ENCODE peak calls at places on chromosomes 1 and 21, in seven cellular contexts. N, K, B, C, Z, G and L are unnamed samples. For H3K36me3, the result is how much of the 10 kb centered on the place peaks cover.

GRCh38 chr1:94926365-94926914 is 470 bp downstream of the CNN3 start:
- DNase-seq in G (peak), K (peak), C (peak), N (no peak), B (no peak), Z (peak), L (peak)

GRCh38 chr1:15014521-15014920 is 139.0 kb upstream of the TMEM51 start:
- DNase-seq in Z (no peak), G (no peak), K (no peak), B (no peak), C (no peak), N (no peak), L (no peak)

GRCh38 chr1:94765958-94766357 is 54.2 kb upstream of the SLC44A3 start:
- DNase-seq in K (no peak), Z (no peak), N (no peak), C (no peak), B (no peak), G (no peak), L (no peak)

GRCh38 chr1:154478013-154478412 is 24.0 kb upstream of the TDRD10 start:
- DNase-seq in N (no peak), G (no peak), C (peak), B (no peak), K (no peak), Z (no peak), L (peak)

GRCh38 chr1:12275370-12275769 is 45.5 kb downstream of the VPS13D start:
- DNase-seq in C (no peak), K (no peak), Z (peak), G (no peak), N (peak), B (peak), L (no peak)

GRCh38 chr1:209208648-209209047 is 374.9 kb upstream of the CAMK1G start:
- DNase-seq in G (no peak), Z (no peak), K (no peak), B (no peak), C (no peak), N (no peak), L (no peak)

GRCh38 chr1:151887028-151887427 is 22.3 kb downstream of the THEM4 start:
- DNase-seq in B (no peak), K (no peak), N (no peak), Z (no peak), C (no peak), G (no peak), L (no peak)

GRCh38 chr1:43348343-43348808 is 10.4 kb upstream of the CDC20 start:
- DNase-seq in Z (no peak), K (no peak), G (no peak), B (no peak), N (no peak), C (no peak), L (peak)

GRCh38 chr1:86990826-86991225 is 76.4 kb downstream of the HS2ST1 start:
- DNase-seq in Z (no peak), G (no peak), B (no peak), K (no peak), C (no peak), N (no peak), L (no peak)

GRCh38 chr1:218463194-218464156 is 118.3 kb downstream of the TGFB2 start:
- DNase-seq in C (peak), K (peak), N (no peak), Z (no peak), B (no peak), G (peak), L (no peak)

GRCh38 chr1:19367584-19368041 is 55.5 kb downstream of the SLC66A1 start:
- DNase-seq in G (no peak), K (no peak), C (no peak), N (no peak), B (no peak), Z (no peak), L (no peak)

GRCh38 chr1:19209439-19209989 is 552 bp downstream of the UBR4 start:
- DNase-seq in N (peak), B (peak), K (peak), C (peak), G (peak), Z (peak), L (peak)

GRCh38 chr1:234322097-234322496 is 51.2 kb upstream of the COA6 start:
- DNase-seq in G (no peak), B (no peak), N (no peak), K (no peak), C (no peak), Z (no peak), L (no peak)

GRCh38 chr1:234322979-234323378 is 50.3 kb upstream of the COA6 start:
- DNase-seq in C (no peak), Z (peak), N (peak), B (peak), G (no peak), K (no peak), L (no peak)

GRCh38 chr1:234320069-234320468 is 53.2 kb upstream of the COA6 start:
- DNase-seq in B (no peak), N (no peak), Z (no peak), G (no peak), K (no peak), C (no peak), L (no peak)

GRCh38 chr1:234320549-234320948 is 52.7 kb upstream of the COA6 start:
- DNase-seq in C (no peak), Z (no peak), G (no peak), K (no peak), B (no peak), N (no peak), L (no peak)

DNA sequence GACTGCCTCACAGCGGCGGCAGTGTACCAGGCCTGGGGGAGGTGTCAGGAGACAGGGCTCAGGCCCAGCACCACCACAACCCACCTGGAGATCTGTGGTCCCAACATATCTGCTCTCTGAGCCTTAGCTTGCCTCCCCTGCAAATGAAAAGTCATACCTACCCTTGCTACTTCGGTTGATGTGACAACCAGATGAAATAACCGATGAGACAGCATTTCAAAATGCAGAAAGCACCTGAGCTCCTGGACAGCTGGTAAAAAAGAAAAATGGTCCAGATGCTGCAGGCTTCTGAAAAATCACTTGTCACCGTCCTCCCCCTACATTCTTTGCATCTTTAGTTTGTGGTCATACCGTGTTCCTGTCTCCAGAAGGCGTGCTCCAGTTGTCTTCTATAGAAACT is 52.0 kb upstream of the COA6 start:
- DNase-seq in K (no peak), C (no peak), Z (no peak), N (no peak), G (no peak), B (no peak), L (no peak)
- TF ChIP-seq POLR2A in K (no peak), C (no peak), Z (no peak), N (no peak), G (no peak), B (no peak), L (no peak)

GRCh38 chr21:42852925-42853570 is 26.3 kb downstream of the WDR4 start:
- DNase-seq in B (no peak), G (no peak), C (no peak), K (no peak), N (no peak), Z (no peak), L (no peak)

GRCh38 chr21:42855937-42856335 is 23.4 kb downstream of the WDR4 start:
- DNase-seq in G (no peak), Z (no peak), B (no peak), N (no peak), K (no peak), C (no peak), L (no peak)

GRCh38 chr21:42853621-42854020 is 25.7 kb downstream of the WDR4 start:
- DNase-seq in Z (no peak), N (no peak), K (no peak), G (no peak), C (no peak), B (no peak), L (no peak)

GRCh38 chr21:42855143-42855936 is 24.0 kb downstream of the WDR4 start:
- DNase-seq in B (no peak), K (no peak), N (no peak), C (no peak), G (no peak), Z (no peak), L (no peak)

GRCh38 chr21:42854246-42855010 is 24.9 kb downstream of the WDR4 start:
- DNase-seq in B (no peak), N (no peak), C (no peak), K (no peak), Z (no peak), G (no peak), L (no peak)
- H3K36me3 ChIP-seq in B (half or more), N (half or more), C (half or more), K (half or more), Z (under half), G (half or more), L (under half)

GRCh38 chr1:159712080-159712479 is 2.3 kb downstream of the CRP start:
- DNase-seq in B (no peak), K (no peak), G (no peak), C (no peak), N (no peak), Z (no peak), L (no peak)
- TF ChIP-seq POLR2A in B (no peak), K (no peak), G (no peak), C (no peak), N (no peak), Z (no peak), L (no peak)

DNA sequence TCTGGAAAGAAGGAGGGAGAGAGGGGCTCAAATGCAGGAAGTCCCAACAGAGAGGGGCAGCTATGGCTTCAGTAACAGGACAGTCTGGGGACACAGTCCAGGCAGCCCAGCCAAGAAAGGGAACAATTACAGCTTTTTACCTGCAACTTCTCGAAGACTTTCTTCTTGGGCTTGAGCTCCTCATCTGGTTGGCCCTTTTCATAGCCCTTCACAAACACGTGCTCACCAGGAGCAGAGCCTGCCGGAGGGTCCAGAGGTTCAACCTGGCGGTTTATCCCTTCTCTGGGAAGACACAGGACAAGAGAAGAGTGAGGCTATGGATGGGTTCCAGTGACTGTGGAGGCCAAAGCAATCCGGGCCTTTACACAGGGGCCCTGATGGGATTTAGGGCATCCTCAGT is 37.9 kb downstream of the YARS1 start:
- DNase-seq in B (no peak), Z (no peak), K (no peak), N (no peak), G (no peak), C (no peak), L (peak)
- H3K36me3 ChIP-seq in B (half or more), Z (under half), K (half or more), N (half or more), G (half or more), C (half or more), L (under half)

GRCh38 chr1:98659879-98660278 is 1.6 kb upstream of the SNX7 start:
- DNase-seq in Z (no peak), K (no peak), B (no peak), C (no peak), G (no peak), N (no peak), L (no peak)

GRCh38 chr1:98660941-98661543 is 479 bp upstream of the SNX7 start:
- DNase-seq in Z (no peak), G (no peak), K (no peak), N (no peak), C (no peak), B (no peak), L (no peak)

GRCh38 chr1:98662354-98662665 is 789 bp downstream of the SNX7 start:
- DNase-seq in G (no peak), Z (no peak), N (no peak), K (no peak), B (no peak), C (no peak), L (no peak)

DNA sequence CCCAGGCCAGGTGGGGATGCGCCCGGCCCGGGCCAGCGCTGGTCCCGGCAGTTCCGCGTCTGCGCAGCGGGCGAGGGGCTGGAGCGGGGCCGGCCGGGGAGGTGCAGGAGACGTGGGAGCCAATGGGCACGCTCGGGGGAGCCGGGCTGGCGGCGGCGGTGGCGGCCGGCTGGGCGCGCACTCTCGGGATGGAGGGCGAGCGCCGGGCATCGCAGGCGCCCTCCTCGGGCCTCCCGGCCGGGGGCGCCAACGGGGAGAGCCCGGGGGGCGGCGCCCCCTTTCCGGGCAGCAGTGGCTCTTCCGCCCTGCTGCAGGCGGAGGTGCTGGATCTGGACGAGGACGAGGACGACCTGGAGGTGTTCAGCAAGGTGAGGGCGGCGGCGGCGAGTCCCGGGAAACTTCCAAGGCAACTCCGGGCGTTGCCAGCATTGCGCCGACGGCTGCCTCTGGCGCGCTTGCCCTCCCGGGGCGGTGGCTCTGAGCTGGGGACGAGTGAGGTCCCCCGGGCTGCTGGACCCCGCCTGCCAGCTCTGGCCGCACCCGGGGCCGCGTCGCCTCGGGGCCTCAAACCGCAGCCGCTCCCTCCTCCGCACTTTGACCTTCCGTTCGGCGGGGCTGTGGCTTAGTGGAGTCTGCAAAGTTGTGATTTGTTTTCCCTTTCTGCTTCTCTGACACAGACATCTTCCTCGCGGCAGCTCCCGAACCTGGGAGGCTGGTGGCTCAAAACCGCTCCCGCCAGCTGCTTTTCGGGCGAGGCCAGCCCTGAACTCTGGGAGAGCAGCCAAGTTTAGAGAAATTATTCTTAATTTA is at the start of gene SNX7:
- DNase-seq in N (peak), B (no peak), Z (peak), C (peak), G (peak), K (peak), L (peak)
- TF ChIP-seq POLR2A in N (peak), B (no peak), Z (peak), C (no peak), G (no peak), K (peak), L (peak)